ENCODE peak calls at places on chromosomes 2 and 18, in seven cellular contexts. A is HepG2, S is K562, W is GM12891, L is H1, P is SK-N-SH, Z is GM12878. D is an unnamed sample.
A peak's percentile ranks its signal among the peaks of the same experiment; 100 is the strongest.

GRCh38 chr2:184463866-184464248 is 134.5 kb upstream of the ZNF804A start:
- DNase-seq in A (no peak), S (no peak), W (no peak), L (no peak), P (no peak), Z (no peak), D (no peak)

GRCh38 chr2:170313636-170314348 is 135.8 kb downstream of the MYO3B start:
- DNase-seq in A (no peak), S (no peak), W (no peak), L (no peak), P (no peak), Z (no peak), D (no peak)

GRCh38 chr18:55589625-55590291 is 1.8 kb upstream of the TCF4 start:
- DNase-seq in A (no peak), S (peak; percentile 86), W (peak; percentile 66), L (peak; percentile 83), P (peak; percentile 93), Z (peak; percentile 2), D (peak; percentile 36)

GRCh38 chr2:188276255-188276654 is 15.4 kb upstream of the GULP1 start:
- DNase-seq in A (no peak), S (no peak), W (no peak), L (no peak), P (no peak), Z (no peak), D (no peak)

GRCh38 chr2:121707920-121708361 is 28.7 kb downstream of the NIFK start:
- DNase-seq in A (peak; percentile 43), S (no peak), W (no peak), L (no peak), P (no peak), Z (no peak), D (no peak)

GRCh38 chr18:10659000-10659399 is 133.2 kb downstream of the NAPG start:
- DNase-seq in A (no peak), S (no peak), W (no peak), L (no peak), P (no peak), Z (no peak), D (no peak)

GRCh38 chr18:73839441-73839840 is 308.2 kb downstream of the FBXO15 start:
- DNase-seq in A (no peak), S (no peak), W (no peak), L (no peak), P (no peak), Z (no peak), D (no peak)

GRCh38 chr2:216057688-216058193 is 23.9 kb downstream of the PECR start:
- DNase-seq in A (no peak), S (no peak), W (no peak), L (no peak), P (no peak), Z (peak; percentile 96), D (peak; percentile 35)

GRCh38 chr2:234074751-234075520 is 24.4 kb downstream of the SPP2 start:
- DNase-seq in A (no peak), S (no peak), W (no peak), L (no peak), P (no peak), Z (no peak), D (no peak)

GRCh38 chr18:77114564-77115391 is 17.8 kb downstream of the MBP start:
- DNase-seq in A (peak; percentile 93), S (no peak), W (no peak), L (no peak), P (no peak), Z (no peak), D (no peak)

GRCh38 chr2:241574911-241575623 is 16.5 kb downstream of the BOK start:
- DNase-seq in A (no peak), S (no peak), W (no peak), L (no peak), P (no peak), Z (no peak), D (no peak)

GRCh38 chr18:31176531-31176930 is 13.9 kb upstream of the DSC1 start:
- DNase-seq in A (no peak), S (no peak), W (no peak), L (no peak), P (no peak), Z (no peak), D (no peak)

GRCh38 chr2:241763551-241764271 is 12.9 kb upstream of the GAL3ST2 start:
- DNase-seq in A (no peak), S (no peak), W (no peak), L (no peak), P (no peak), Z (no peak), D (peak; percentile 6)

GRCh38 chr2:8268172-8268783 is 413.6 kb upstream of the ID2 start:
- DNase-seq in A (no peak), S (no peak), W (no peak), L (no peak), P (no peak), Z (no peak), D (no peak)

GRCh38 chr2:231199219-231199618 is 788 bp downstream of the ARMC9 start:
- DNase-seq in A (no peak), S (no peak), W (no peak), L (no peak), P (no peak), Z (no peak), D (no peak)

GRCh38 chr2:168495524-168495923 is 39.5 kb downstream of the CERS6 start:
- DNase-seq in A (no peak), S (no peak), W (no peak), L (no peak), P (no peak), Z (peak; percentile 86), D (no peak)

GRCh38 chr2:216713691-216714411 is 18.5 kb upstream of the IGFBP5 start:
- DNase-seq in A (no peak), S (no peak), W (no peak), L (no peak), P (no peak), Z (no peak), D (no peak)

GRCh38 chr2:100767224-100767653 is 52.7 kb upstream of the NPAS2 start:
- DNase-seq in A (no peak), S (no peak), W (no peak), L (no peak), P (no peak), Z (no peak), D (no peak)

GRCh38 chr2:88657131-88657530 is 29.9 kb upstream of the EIF2AK3 start:
- DNase-seq in A (peak; percentile 52), S (no peak), W (no peak), L (no peak), P (no peak), Z (no peak), D (no peak)

DNA sequence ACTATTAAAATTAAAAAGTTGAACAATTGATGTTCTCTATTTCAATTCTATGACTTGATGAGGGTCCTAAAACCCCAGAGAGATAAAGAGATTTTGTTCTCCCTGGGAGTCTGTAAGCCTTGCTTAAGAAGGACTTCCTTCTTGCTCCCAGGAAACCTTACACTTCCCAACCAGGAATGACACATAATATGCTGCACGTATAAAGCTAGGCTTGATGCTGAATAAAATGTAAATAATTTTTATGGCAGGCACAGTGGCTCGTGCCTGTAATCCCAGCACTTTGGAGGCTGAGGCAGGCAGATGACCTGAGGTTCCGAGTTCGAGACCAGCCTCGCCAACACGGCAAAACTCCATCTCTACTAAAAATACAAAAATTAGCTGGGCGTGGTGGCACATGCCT is 27.8 kb downstream of the SPIRE1 start:
- DNase-seq in A (no peak), S (no peak), W (no peak), L (no peak), P (no peak), Z (no peak), D (no peak)
- TF ChIP-seq TAF1 in A (no peak), S (no peak), W (no peak), L (no peak), P (no peak), Z (no peak), D (no peak)

DNA sequence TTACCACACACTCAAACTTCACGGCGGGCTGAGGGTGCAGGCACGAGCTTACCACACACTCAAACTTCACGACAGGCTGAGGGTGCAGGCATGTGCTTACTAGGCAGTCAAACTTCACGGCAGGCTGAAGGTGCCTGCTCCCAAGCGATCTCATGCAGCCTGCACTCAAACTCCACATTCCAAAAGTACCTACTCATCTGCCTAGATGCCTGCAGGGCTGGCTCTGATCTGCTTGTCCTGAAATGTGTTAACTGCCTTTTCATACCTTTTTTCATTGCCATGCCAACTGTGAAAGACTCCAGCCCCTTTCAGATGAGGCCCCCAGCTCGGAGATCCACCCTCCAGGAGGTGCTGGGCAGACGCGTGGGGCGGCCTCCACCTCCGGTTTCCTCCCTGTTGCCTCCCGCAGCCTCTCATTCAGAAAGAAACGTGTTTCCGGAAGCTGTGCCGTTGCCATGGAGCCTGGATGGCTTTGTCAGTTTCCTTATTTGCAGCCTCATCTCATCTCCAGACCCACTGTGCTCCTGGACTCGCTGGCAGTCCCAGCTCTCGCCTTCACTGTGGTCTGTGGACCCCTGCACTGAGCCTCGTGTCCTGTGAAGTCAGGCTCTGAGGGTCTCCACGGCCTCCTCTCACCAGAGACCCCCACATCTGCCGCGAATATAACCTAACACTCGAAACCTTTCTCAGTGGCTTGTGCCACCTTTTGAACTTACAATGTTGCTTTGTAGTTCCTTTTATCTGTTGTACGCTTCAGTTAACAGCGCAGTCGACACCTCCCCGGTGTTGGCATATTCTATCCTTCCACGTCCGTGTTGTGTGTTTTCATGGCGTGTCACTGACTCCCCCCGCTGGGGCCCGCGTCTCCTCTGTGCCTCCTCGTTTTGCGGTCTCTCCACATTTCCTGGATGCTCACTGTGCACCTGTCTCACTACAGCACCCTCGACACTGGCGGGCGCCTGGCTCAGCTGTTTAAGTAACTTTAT is 106.1 kb upstream of the ALKAL2 start:
- DNase-seq in A (no peak), S (no peak), W (peak; percentile 62), L (peak; percentile 47), P (no peak), Z (no peak), D (no peak)
- TF ChIP-seq TAF1 in A (no peak), S (no peak), W (no peak), L (no peak), P (no peak), Z (no peak), D (no peak)

GRCh38 chr2:32977228-32977758 is 30.5 kb downstream of the LTBP1 start:
- DNase-seq in A (no peak), S (no peak), W (no peak), L (no peak), P (no peak), Z (no peak), D (no peak)
- TF ChIP-seq TAF1 in A (no peak), S (no peak), W (no peak), L (no peak), P (no peak), Z (no peak), D (no peak)

DNA sequence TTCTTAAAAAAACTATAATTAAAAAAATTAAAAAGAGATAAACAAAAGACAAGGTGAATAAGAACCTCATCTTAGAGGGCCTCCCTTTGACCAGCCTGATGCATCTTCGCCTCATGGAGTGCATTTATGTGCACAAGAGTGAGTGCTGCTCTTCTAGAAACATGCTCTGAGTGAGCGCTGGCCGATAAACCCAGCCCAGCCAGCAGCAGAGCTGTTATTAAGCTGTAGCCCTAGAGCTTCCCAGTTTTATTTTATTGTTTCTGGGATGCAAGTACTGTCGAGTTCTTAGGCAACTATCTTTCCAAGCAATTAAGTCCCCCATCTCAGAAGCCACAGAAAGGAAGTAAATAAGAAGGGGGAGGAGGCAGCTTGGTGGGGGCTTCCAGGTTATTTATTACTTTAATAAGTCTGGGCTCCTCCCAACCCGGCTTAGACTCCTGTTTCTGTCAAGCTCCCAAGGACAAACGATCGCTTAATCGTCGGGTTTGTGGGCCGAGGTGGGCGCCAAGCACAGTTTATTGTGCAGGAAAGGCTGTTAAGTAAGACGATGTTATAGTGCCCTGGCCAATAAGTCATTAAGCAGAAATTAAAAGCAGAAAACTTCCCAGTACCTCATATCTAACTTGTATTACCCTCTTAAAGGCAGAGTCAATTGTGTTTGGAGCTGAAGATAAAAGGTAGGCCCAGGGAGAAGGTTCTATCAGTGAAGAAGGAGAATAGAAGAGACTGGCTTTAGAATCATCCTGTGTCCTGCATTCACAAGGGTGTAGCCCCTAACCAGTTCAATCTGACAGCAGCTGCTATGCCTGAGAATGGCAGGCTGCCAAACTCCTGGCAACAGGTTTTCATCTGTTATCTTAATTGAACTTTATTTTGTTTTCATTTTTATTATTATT is 176.3 kb downstream of the PIK3C3 start:
- DNase-seq in A (no peak), S (no peak), W (no peak), L (no peak), P (peak; percentile 35), Z (no peak), D (no peak)
- TF ChIP-seq TAF1 in A (no peak), S (no peak), W (no peak), L (no peak), P (no peak), Z (no peak), D (no peak)